ENCODE peak calls at places on chromosome 20, in four cellular contexts. P, C, J and L are unnamed samples.

GRCh38 chr20:51510169-51510568 is 32.4 kb downstream of the NFATC2 start:
- DNase-seq in P (no peak), C (no peak), J (peak), L (no peak)

GRCh38 chr20:11553603-11554002 is 364.1 kb upstream of the BTBD3 start:
- DNase-seq in P (peak), C (no peak), J (no peak), L (no peak)

GRCh38 chr20:25030649-25031026 is 27.3 kb downstream of the ACSS1 start:
- DNase-seq in P (no peak), C (no peak), J (no peak), L (no peak)

GRCh38 chr20:8094415-8094818 is 37.6 kb upstream of the PLCB1 start:
- DNase-seq in P (no peak), C (peak), J (peak), L (no peak)

GRCh38 chr20:51529758-51530157 is 12.8 kb downstream of the NFATC2 start:
- DNase-seq in P (no peak), C (no peak), J (no peak), L (no peak)

GRCh38 chr20:33971147-33971775 is 22.4 kb upstream of the RALY start:
- DNase-seq in P (no peak), C (no peak), J (no peak), L (no peak)

GRCh38 chr20:59364611-59365010 is 64.2 kb downstream of the EDN3 start:
- DNase-seq in P (no peak), C (no peak), J (no peak), L (no peak)

GRCh38 chr20:32127347-32127746 is 17.8 kb downstream of the TM9SF4 start:
- DNase-seq in P (no peak), C (no peak), J (no peak), L (no peak)

GRCh38 chr20:45685896-45686295 is 15.9 kb upstream of the WFDC11 start:
- DNase-seq in P (peak), C (no peak), J (no peak), L (no peak)

GRCh38 chr20:47440857-47441773 is 60.6 kb upstream of the NCOA3 start:
- DNase-seq in P (peak), C (no peak), J (no peak), L (no peak)

GRCh38 chr20:3766381-3766780 is 1.2 kb downstream of the ADISSP start:
- DNase-seq in P (no peak), C (no peak), J (no peak), L (no peak)

GRCh38 chr20:39112196-39112743 is 150.1 kb downstream of the DHX35 start:
- DNase-seq in P (peak), C (no peak), J (peak), L (peak)
- TF ChIP-seq CTCF in P (peak), C (peak), J (peak), L (peak)

DNA sequence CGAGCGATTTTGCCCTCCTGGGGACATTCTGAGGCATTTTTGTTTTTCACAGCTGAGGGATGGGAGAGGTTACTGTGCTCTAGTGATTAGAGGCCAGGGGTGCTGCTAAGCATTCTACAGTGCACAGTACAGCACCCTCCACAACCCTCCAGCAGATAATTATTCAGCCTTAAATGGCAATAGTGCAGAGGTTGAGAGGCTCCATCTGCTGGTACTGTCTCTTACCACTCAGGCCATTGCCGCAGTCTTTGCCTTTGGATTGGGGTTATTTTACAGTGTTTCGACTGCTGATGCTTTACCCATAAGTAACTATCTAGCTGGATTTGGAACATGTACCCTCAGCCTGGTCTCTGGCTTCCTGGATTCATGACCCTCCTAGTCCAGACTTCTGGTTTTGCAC is 705.3 kb downstream of the KIF16B start:
- DNase-seq in P (no peak), C (no peak), J (no peak), L (no peak)
- TF ChIP-seq CTCF in P (no peak), C (no peak), J (no peak), L (peak)

DNA sequence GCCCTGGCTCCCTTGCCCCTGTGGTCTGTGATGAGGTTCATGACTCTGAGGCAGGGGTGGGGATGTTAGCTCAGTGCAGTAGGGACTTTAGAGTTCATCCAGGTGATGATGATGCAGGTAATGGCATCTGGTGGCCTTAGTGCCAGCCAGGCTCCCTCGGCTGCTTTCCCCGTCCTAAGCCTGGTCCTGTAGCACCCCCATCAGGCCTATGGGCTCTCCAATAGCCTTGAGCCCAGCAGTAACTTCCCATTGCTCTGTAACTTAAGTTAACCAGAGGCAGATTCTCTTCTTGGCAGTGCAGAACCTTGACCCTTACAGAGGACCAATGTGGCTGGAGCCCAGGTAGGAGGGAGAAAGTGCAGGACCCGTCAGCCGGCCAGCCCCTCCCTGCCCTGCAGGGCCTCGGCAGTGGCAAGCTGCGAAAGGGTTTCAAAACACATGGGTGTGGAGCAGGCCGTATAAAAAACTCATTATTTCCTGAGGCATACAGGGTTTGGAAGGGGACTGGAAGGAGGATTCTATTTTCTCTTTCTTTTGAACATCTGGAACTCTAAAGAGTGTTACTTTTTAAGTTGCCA is 406.9 kb downstream of the CDH26 start:
- DNase-seq in P (no peak), C (no peak), J (no peak), L (no peak)
- TF ChIP-seq CTCF in P (no peak), C (no peak), J (peak), L (no peak)

GRCh38 chr20:41028359-41029149 is at the start of gene TOP1:
- DNase-seq in P (peak), C (peak), J (peak), L (peak)
- TF ChIP-seq CTCF in P (no peak), C (no peak), J (peak), L (no peak)

GRCh38 chr20:16729565-16730460 is at the start of gene SNRPB2:
- DNase-seq in P (peak), C (peak), J (peak), L (peak)
- TF ChIP-seq CTCF in P (no peak), C (no peak), J (peak), L (no peak)

GRCh38 chr20:18254615-18255014 is 33.7 kb upstream of the ZNF133 start:
- DNase-seq in P (no peak), C (no peak), J (no peak), L (no peak)

GRCh38 chr20:18255526-18255925 is 32.8 kb upstream of the ZNF133 start:
- DNase-seq in P (no peak), C (no peak), J (no peak), L (no peak)

GRCh38 chr20:18259730-18260129 is 28.6 kb upstream of the ZNF133 start:
- DNase-seq in P (no peak), C (no peak), J (no peak), L (no peak)

GRCh38 chr20:18256440-18257090 is 31.8 kb upstream of the ZNF133 start:
- DNase-seq in P (no peak), C (no peak), J (no peak), L (no peak)

GRCh38 chr20:18258126-18258860 is 30.0 kb upstream of the ZNF133 start:
- DNase-seq in P (no peak), C (no peak), J (no peak), L (no peak)
- TF ChIP-seq CTCF in P (no peak), C (no peak), J (peak), L (no peak)

GRCh38 chr20:61280217-61280980 is 28.3 kb downstream of the CDH4 start:
- DNase-seq in P (no peak), C (no peak), J (no peak), L (no peak)
- TF ChIP-seq CTCF in P (no peak), C (no peak), J (no peak), L (no peak)